ENCODE peak calls at places on chromosome 9, in nine cellular contexts. F is HCT116, O is PC-9, E is uterus, H is ovary, C is PC-3, B is Panc1, P is BE2C, G is DND-41. X is an unnamed sample. For H3K27me3 and H3K4me1, the result is how much of the 10 kb centered on the place peaks cover.

GRCh38 chr9:88106492-88106891 is 31.8 kb downstream of the SPATA31C2 start:
- DNase-seq in B (no peak), G (peak), P (no peak), E (peak), F (peak), C (peak), O (peak), H (no peak), X (no peak)

GRCh38 chr9:32677931-32678330 is 42.5 kb upstream of the TAF1L start:
- DNase-seq in E (no peak), O (no peak), F (no peak), C (no peak), H (no peak), G (no peak), B (no peak), P (no peak), X (no peak)

GRCh38 chr9:6907772-6908381 is 150.1 kb downstream of the KDM4C start:
- DNase-seq in H (no peak), C (peak), O (no peak), B (no peak), E (no peak), G (peak), P (peak), F (peak), X (no peak)

GRCh38 chr9:24218656-24219055 is 327.0 kb downstream of the IZUMO3 start:
- DNase-seq in G (no peak), P (no peak), F (no peak), E (no peak), C (peak), H (no peak), B (no peak), O (no peak), X (no peak)

GRCh38 chr9:86732514-86732913 is 214.8 kb downstream of the GAS1 start:
- DNase-seq in E (peak), B (no peak), F (no peak), G (no peak), H (no peak), O (peak), C (peak), P (no peak), X (no peak)

GRCh38 chr9:97529363-97530076 is 28.1 kb downstream of the TMOD1 start:
- DNase-seq in F (no peak), B (no peak), O (peak), H (no peak), G (no peak), P (no peak), C (peak), E (peak), X (peak)

GRCh38 chr9:124735121-124735520 is 36.0 kb downstream of the NR6A1 start:
- DNase-seq in E (no peak), B (no peak), O (peak), P (no peak), H (no peak), F (peak), G (no peak), C (peak), X (no peak)

GRCh38 chr9:6563036-6563435 is 82.5 kb downstream of the GLDC start:
- DNase-seq in H (no peak), E (peak), G (no peak), F (no peak), O (no peak), B (no peak), C (no peak), P (no peak), X (no peak)

GRCh38 chr9:132769895-132770774 is 99.9 kb downstream of the GTF3C4 start:
- DNase-seq in E (peak), O (no peak), G (peak), P (no peak), H (peak), C (peak), F (no peak), B (no peak), X (peak)

GRCh38 chr9:109767404-109767803 is 12.6 kb upstream of the PALM2AKAP2 start:
- DNase-seq in F (no peak), C (no peak), P (no peak), B (no peak), H (no peak), E (no peak), G (no peak), O (no peak), X (no peak)

GRCh38 chr9:120531683-120532300 is 48.2 kb downstream of the CDK5RAP2 start:
- DNase-seq in H (no peak), G (peak), B (no peak), P (peak), C (peak), F (peak), E (no peak), O (no peak), X (no peak)

GRCh38 chr9:83633676-83634075 is 10.7 kb downstream of the IDNK start:
- DNase-seq in P (no peak), F (no peak), O (no peak), G (no peak), H (no peak), B (no peak), E (no peak), C (no peak), X (no peak)

GRCh38 chr9:347667-348292 is 133.1 kb downstream of the DOCK8 start:
- DNase-seq in P (no peak), G (no peak), B (peak), H (no peak), C (peak), F (peak), E (no peak), O (no peak), X (no peak)

GRCh38 chr9:92506184-92506857 is 24.0 kb upstream of the ASPN start:
- DNase-seq in C (peak), B (no peak), F (no peak), H (no peak), G (no peak), P (no peak), O (peak), E (peak), X (no peak)

GRCh38 chr9:86246752-86247161 is 12.7 kb downstream of the C9orf153 start:
- DNase-seq in H (no peak), C (no peak), B (no peak), O (no peak), E (peak), P (peak), G (peak), F (no peak), X (no peak)

GRCh38 chr9:38232895-38233294 is 159.6 kb upstream of the ALDH1B1 start:
- DNase-seq in F (no peak), C (no peak), G (no peak), B (no peak), H (no peak), E (no peak), P (no peak), O (no peak), X (peak)

GRCh38 chr9:109052416-109052815 is 39.1 kb upstream of the CTNNAL1 start:
- DNase-seq in F (no peak), O (no peak), B (no peak), E (no peak), C (no peak), P (no peak), H (no peak), G (no peak), X (no peak)

GRCh38 chr9:32525506-32525905 is 490 bp downstream of the RIGI start:
- DNase-seq in E (no peak), H (no peak), G (no peak), B (no peak), P (no peak), C (no peak), F (no peak), O (peak), X (no peak)

GRCh38 chr9:72292874-72293607 is 72.0 kb downstream of the ZFAND5 start:
- DNase-seq in C (peak), F (no peak), O (no peak), E (no peak), B (peak), G (no peak), H (no peak), P (no peak), X (no peak)

GRCh38 chr9:111839387-111839786 is 44.6 kb upstream of the SHOC1 start:
- DNase-seq in B (no peak), G (no peak), P (no peak), F (no peak), C (peak), E (peak), H (no peak), O (no peak), X (peak)

GRCh38 chr9:14061921-14062320 is 252.0 kb downstream of the NFIB start:
- DNase-seq in H (no peak), C (no peak), P (no peak), E (no peak), B (no peak), O (no peak), F (no peak), G (no peak), X (no peak)

GRCh38 chr9:34741628-34742027 is 31.7 kb upstream of the CCL21 start:
- DNase-seq in P (no peak), H (no peak), E (no peak), G (peak), F (no peak), C (no peak), O (no peak), B (no peak), X (no peak)

GRCh38 chr9:94950733-94951590 is 224.5 kb downstream of the AOPEP start:
- DNase-seq in B (no peak), O (peak), E (no peak), C (no peak), F (no peak), G (no peak), P (no peak), H (no peak), X (no peak)

GRCh38 chr9:106019017-106019692 is 324.8 kb downstream of the TMEM38B start:
- DNase-seq in G (no peak), E (no peak), H (no peak), B (no peak), O (no peak), P (no peak), F (no peak), C (no peak), X (no peak)

GRCh38 chr9:92970467-92970923 is 23.2 kb downstream of the FGD3 start:
- DNase-seq in P (no peak), E (no peak), G (no peak), H (no peak), C (peak), F (no peak), B (no peak), O (peak), X (peak)

GRCh38 chr9:2655411-2655901 is 33.9 kb downstream of the VLDLR start:
- DNase-seq in P (no peak), E (no peak), C (peak), O (peak), H (no peak), B (peak), G (peak), F (no peak), X (no peak)

GRCh38 chr9:10079284-10079964 is 533.4 kb downstream of the PTPRD start:
- DNase-seq in C (no peak), O (no peak), B (no peak), P (no peak), F (no peak), E (no peak), G (no peak), H (no peak), X (no peak)

GRCh38 chr9:109997682-109998081 is 210.3 kb downstream of the C9orf152 start:
- DNase-seq in E (no peak), C (no peak), F (no peak), P (no peak), B (no peak), H (no peak), G (no peak), O (no peak), X (no peak)

GRCh38 chr9:123360161-123361085 is 4.4 kb downstream of the CRB2 start:
- DNase-seq in O (no peak), B (no peak), H (no peak), F (no peak), E (peak), G (peak), C (no peak), P (peak), X (peak)

GRCh38 chr9:111348821-111349271 is 18.8 kb upstream of the OR2K2 start:
- DNase-seq in F (no peak), H (no peak), E (no peak), B (no peak), C (peak), O (peak), P (no peak), G (no peak), X (no peak)

GRCh38 chr9:89811896-89812450 is 207.2 kb downstream of the GADD45G start:
- DNase-seq in G (peak), C (no peak), F (no peak), E (peak), O (no peak), P (no peak), B (no peak), H (no peak), X (peak)

GRCh38 chr9:72818377-72818776 is 134.5 kb downstream of the ALDH1A1 start:
- DNase-seq in G (no peak), C (no peak), B (no peak), P (no peak), F (no peak), E (no peak), H (no peak), O (no peak), X (no peak)

GRCh38 chr9:110977259-110977709 is 61.0 kb downstream of the LPAR1 start:
- DNase-seq in H (no peak), C (peak), P (peak), E (peak), G (no peak), B (peak), O (peak), F (peak), X (no peak)

GRCh38 chr9:12988259-12988658 is 213.4 kb downstream of the LURAP1L start:
- DNase-seq in F (no peak), B (no peak), H (no peak), O (no peak), P (no peak), C (no peak), G (no peak), E (no peak), X (no peak)
- TF ChIP-seq CTCF in F (peak), B (no peak), H (no peak), O (peak), P (no peak), C (peak), G (peak), E (no peak), X (no peak)

GRCh38 chr9:4146293-4146692 is 153.6 kb downstream of the GLIS3 start:
- DNase-seq in P (no peak), F (no peak), O (no peak), E (no peak), G (no peak), B (no peak), C (no peak), H (no peak), X (no peak)

GRCh38 chr9:4143951-4144717 is 155.7 kb downstream of the GLIS3 start:
- DNase-seq in F (no peak), G (no peak), C (peak), E (no peak), H (no peak), P (no peak), O (no peak), B (no peak), X (no peak)

GRCh38 chr9:4147476-4148214 is 152.2 kb downstream of the GLIS3 start:
- DNase-seq in H (no peak), F (no peak), C (no peak), G (no peak), P (no peak), O (no peak), E (no peak), B (no peak), X (no peak)

GRCh38 chr9:4145482-4145881 is 154.4 kb downstream of the GLIS3 start:
- DNase-seq in O (no peak), G (no peak), H (no peak), F (no peak), C (no peak), B (no peak), E (no peak), P (no peak), X (no peak)

DNA sequence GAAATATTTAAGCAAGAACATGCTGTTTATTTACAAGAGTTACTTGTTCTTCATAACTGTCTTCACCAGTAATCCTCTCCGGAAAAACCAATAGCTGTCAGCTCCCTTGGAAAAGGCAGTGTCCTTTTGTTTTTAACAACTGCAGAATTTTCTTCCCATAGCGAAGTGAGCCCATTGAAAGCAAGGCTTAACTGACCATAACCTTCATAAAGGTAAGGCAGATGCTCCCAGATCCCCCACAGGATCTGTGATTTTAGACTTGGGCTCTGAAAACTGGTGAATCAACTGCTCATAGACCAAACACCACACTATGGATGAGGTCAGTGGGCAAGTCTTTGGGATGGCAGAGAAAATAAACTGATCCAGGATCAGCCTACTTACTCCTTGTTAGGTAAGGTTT is 155.0 kb downstream of the GLIS3 start:
- DNase-seq in H (no peak), O (no peak), C (no peak), E (no peak), G (no peak), B (no peak), P (no peak), F (no peak), X (no peak)
- H3K27me3 ChIP-seq in H (under half), O (under half), C (under half), E (under half), G (under half), B (under half), P (under half), F (under half), X (under half)

GRCh38 chr9:135739271-135740220 is 37.6 kb downstream of the KCNT1 start:
- DNase-seq in P (no peak), H (no peak), E (no peak), G (no peak), O (no peak), F (no peak), B (no peak), C (no peak), X (no peak)
- H3K4me1 ChIP-seq in P (under half), H (under half), E (under half), G (under half), O (under half), F (under half), B (under half), C (under half), X (under half)

GRCh38 chr9:118170032-118170955 is 466.1 kb downstream of the TLR4 start:
- DNase-seq in P (peak), B (peak), C (peak), O (no peak), H (no peak), G (peak), E (no peak), F (no peak), X (no peak)
- TF ChIP-seq CTCF in P (peak), B (peak), C (peak), O (peak), H (no peak), G (peak), E (no peak), F (no peak), X (peak)

GRCh38 chr9:137149367-137149766 is 10.4 kb downstream of the GRIN1 start:
- DNase-seq in C (no peak), P (peak), E (no peak), G (no peak), O (no peak), F (no peak), H (no peak), B (no peak), X (no peak)
- H3K27me3 ChIP-seq in C (under half), P (under half), E (under half), G (under half), O (under half), F (under half), H (under half), B (under half), X (under half)

GRCh38 chr9:121731090-121731489 is 79.7 kb downstream of the DAB2IP start:
- DNase-seq in B (no peak), P (no peak), O (no peak), F (no peak), E (no peak), C (no peak), G (no peak), H (no peak), X (no peak)
- H3K4me1 ChIP-seq in B (under half), P (under half), O (under half), F (under half), E (under half), C (under half), G (under half), H (under half), X (half or more)

GRCh38 chr9:77014597-77015263 is 4.7 kb upstream of the FOXB2 start:
- DNase-seq in B (no peak), F (no peak), C (no peak), G (no peak), E (no peak), P (no peak), H (no peak), O (no peak), X (no peak)
- TF ChIP-seq CTCF in B (peak), F (no peak), C (peak), G (no peak), E (no peak), P (peak), H (no peak), O (no peak), X (no peak)

DNA sequence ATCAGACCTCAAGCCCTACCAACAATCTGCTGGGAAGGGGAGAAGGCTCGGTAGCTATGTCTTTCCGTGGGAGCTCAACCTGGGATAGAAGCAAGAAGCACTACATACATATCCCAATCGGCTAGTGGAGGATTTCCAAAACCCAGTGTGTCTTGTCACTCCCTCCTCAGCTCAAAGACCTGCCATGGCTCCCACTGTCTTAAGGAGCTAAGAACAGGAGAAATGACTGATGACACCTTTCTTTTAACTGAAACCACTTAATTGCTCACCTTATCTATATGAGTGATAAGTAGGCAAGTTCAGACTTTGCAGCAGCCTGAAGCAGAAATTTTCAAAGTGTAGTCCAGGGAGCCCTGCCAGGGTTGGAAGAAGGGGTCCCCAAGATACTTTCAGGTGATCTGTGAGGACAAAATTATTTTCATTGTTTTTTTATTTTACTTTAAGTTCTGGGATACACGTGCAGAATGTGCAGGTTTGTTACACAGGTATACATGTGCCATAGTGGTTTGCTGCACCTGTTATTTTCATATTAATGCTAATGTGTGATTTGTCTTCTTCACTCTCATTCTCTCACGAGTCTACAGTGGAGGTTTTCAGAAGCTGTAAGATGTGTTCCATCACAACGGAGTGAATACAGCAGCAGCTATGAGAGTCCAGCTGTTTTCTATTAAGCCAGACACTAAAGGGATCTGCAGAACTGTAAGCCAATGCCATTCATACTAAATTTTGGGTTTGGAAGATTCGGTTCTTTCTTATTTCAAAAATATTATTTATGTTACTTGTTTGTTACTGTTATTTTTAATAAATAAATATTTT is 41.4 kb downstream of the PAX5 start:
- DNase-seq in H (no peak), P (no peak), E (no peak), B (no peak), G (no peak), O (no peak), F (no peak), C (no peak), X (no peak)
- H3K27me3 ChIP-seq in H (under half), P (under half), E (under half), B (under half), G (under half), O (under half), F (under half), C (under half), X (under half)

GRCh38 chr9:36213989-36214388 is 23.3 kb downstream of the CLTA start:
- DNase-seq in H (peak), B (no peak), P (no peak), F (no peak), G (no peak), O (no peak), C (no peak), E (peak), X (no peak)
- H3K4me1 ChIP-seq in H (under half), B (under half), P (under half), F (under half), G (under half), O (under half), C (under half), E (under half), X (under half)